ENCODE peak calls at places on chromosomes 3 and 15, in eight cellular contexts. O, N, Q, I, M, Y, Z and V are unnamed samples.
A peak's percentile ranks its signal among the peaks of the same experiment; 100 is the strongest.

GRCh38 chr3:49017646-49017977 is 768 bp downstream of the DALRD3 start:
- DNase-seq in O (no peak), N (no peak), Q (no peak), I (no peak), M (no peak), Y (no peak), Z (no peak), V (no peak)

GRCh38 chr3:38519651-38520050 is 23.5 kb downstream of the EXOG start:
- DNase-seq in O (peak; percentile 72), N (no peak), Q (no peak), I (no peak), M (no peak), Y (no peak), Z (no peak), V (no peak)

GRCh38 chr15:89649716-89650115 is 5.6 kb downstream of the KIF7 start:
- DNase-seq in O (no peak), N (no peak), Q (no peak), I (no peak), M (no peak), Y (no peak), Z (peak; percentile 59), V (no peak)

GRCh38 chr3:7309707-7310106 is 448.8 kb downstream of the GRM7 start:
- DNase-seq in O (no peak), N (no peak), Q (no peak), I (peak; percentile 22), M (peak; percentile 47), Y (no peak), Z (peak; percentile 79), V (no peak)

GRCh38 chr3:14145670-14146380 is 21.0 kb downstream of the TMEM43 start:
- DNase-seq in O (no peak), N (no peak), Q (peak; percentile 49), I (no peak), M (no peak), Y (no peak), Z (no peak), V (no peak)

GRCh38 chr15:40002295-40002694 is 36.7 kb downstream of the SRP14 start:
- DNase-seq in O (no peak), N (peak; percentile 52), Q (no peak), I (no peak), M (no peak), Y (no peak), Z (no peak), V (no peak)

GRCh38 chr3:159711560-159712333 is 276.9 kb upstream of the IL12A start:
- DNase-seq in O (no peak), N (no peak), Q (no peak), I (no peak), M (peak; percentile 53), Y (no peak), Z (no peak), V (peak; percentile 56)

GRCh38 chr15:98800437-98801233 is 152.3 kb downstream of the IGF1R start:
- DNase-seq in O (no peak), N (peak; percentile 48), Q (peak; percentile 83), I (peak; percentile 24), M (peak; percentile 66), Y (no peak), Z (no peak), V (no peak)

GRCh38 chr3:160860346-160860745 is 104.3 kb downstream of the PPM1L start:
- DNase-seq in O (no peak), N (no peak), Q (no peak), I (no peak), M (no peak), Y (no peak), Z (no peak), V (no peak)

GRCh38 chr3:139506792-139507191 is 30.5 kb upstream of the RBP2 start:
- DNase-seq in O (no peak), N (no peak), Q (peak; percentile 52), I (no peak), M (no peak), Y (no peak), Z (no peak), V (no peak)

GRCh38 chr15:56537881-56538280 is 72.9 kb upstream of the MNS1 start:
- DNase-seq in O (peak; percentile 7), N (peak; percentile 39), Q (no peak), I (no peak), M (no peak), Y (no peak), Z (no peak), V (peak; percentile 86)

GRCh38 chr3:52712291-52713212 is 6.6 kb downstream of the SPCS1 start:
- DNase-seq in O (no peak), N (no peak), Q (no peak), I (no peak), M (no peak), Y (peak; percentile 84), Z (no peak), V (no peak)

GRCh38 chr3:52710512-52710911 is 4.6 kb downstream of the SPCS1 start:
- DNase-seq in O (no peak), N (no peak), Q (no peak), I (no peak), M (no peak), Y (no peak), Z (no peak), V (no peak)

GRCh38 chr3:52719618-52720017 is 13.7 kb downstream of the SPCS1 start:
- DNase-seq in O (no peak), N (no peak), Q (no peak), I (no peak), M (no peak), Y (no peak), Z (no peak), V (no peak)

GRCh38 chr3:52714335-52715302 is 8.7 kb downstream of the SPCS1 start:
- DNase-seq in O (no peak), N (peak; percentile 49), Q (peak; percentile 98), I (no peak), M (no peak), Y (peak; percentile 69), Z (no peak), V (no peak)

DNA sequence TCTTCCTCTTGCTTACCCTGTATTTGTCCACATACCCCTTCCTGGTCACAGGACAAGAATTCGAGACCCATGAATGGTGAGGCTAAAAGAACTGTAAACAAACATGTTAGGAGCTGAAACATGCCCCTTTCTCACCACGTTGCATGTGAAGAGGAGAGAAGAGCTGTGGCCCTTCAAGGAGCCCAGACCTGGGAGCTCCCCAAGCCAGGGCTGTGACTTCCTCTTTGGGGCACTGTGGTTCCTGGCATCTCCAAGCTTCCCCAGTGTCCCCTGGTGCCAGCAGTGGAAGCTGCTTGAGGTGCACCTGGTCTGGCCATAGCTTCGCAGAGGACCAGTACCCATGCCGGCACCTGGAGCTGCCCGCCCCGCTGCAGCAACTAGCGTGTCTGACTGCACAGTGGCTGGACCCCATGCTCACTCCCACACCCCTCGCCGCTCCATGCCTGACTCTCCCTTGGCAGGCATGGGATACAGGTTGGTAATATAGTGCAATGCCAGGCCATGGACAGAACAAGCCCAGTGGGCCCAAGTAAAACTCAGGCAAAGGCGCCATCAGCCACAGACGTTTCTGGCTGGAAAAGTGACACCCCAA is 9.9 kb downstream of the SPCS1 start:
- DNase-seq in O (no peak), N (no peak), Q (no peak), I (no peak), M (no peak), Y (no peak), Z (no peak), V (no peak)
- H3K27ac ChIP-seq in O (no peak overlapping the region), N (no peak overlapping the region), Q (no peak overlapping the region), I (no peak overlapping the region), M (no peak overlapping the region), Y (no peak overlapping the region), Z (no peak overlapping the region), V (no peak overlapping the region)

GRCh38 chr15:52252781-52253180 is 42.8 kb downstream of the MYO5C start:
- DNase-seq in O (no peak), N (no peak), Q (no peak), I (no peak), M (no peak), Y (no peak), Z (no peak), V (no peak)
- H3K4me1 ChIP-seq in O (peaks cover 10% of the 10 kb centered on the region), N (peaks cover 15% of the 10 kb centered on the region), Q (no peaks in the 10 kb centered on the region), I (peaks cover 15% of the 10 kb centered on the region), M (no peaks in the 10 kb centered on the region), Y (no peaks in the 10 kb centered on the region), Z (peaks cover 13% of the 10 kb centered on the region), V (no peaks in the 10 kb centered on the region)

DNA sequence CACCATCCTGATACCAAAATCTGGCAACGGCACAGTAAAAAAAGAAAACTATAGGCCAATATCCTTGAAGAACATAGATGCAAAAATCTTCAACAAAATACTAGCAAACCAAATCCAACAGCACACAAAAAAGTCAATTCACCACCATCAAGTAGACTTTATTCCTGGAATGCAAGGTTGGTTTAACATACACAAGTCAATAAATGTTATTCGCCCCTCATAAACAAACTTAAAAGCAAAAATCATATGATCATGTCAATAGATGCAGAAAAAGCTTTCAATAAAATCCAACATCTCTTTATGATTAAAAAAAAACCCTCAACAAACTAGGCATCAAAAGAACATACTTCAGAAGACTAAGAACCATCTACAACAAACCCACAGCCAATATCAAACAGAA is 252.9 kb downstream of the UACA start:
- DNase-seq in O (no peak), N (no peak), Q (no peak), I (no peak), M (no peak), Y (no peak), Z (no peak), V (no peak)
- H3K27ac ChIP-seq in O (no peak overlapping the region), N (no peak overlapping the region), Q (no peak overlapping the region), I (no peak overlapping the region), M (no peak overlapping the region), Y (no peak overlapping the region), Z (no peak overlapping the region), V (no peak overlapping the region)

GRCh38 chr3:193813506-193813850 is 220.5 kb downstream of the OPA1 start:
- DNase-seq in O (no peak), N (no peak), Q (peak; percentile 54), I (no peak), M (no peak), Y (no peak), Z (no peak), V (no peak)

GRCh38 chr3:193812078-193812725 is 219.2 kb downstream of the OPA1 start:
- DNase-seq in O (no peak), N (no peak), Q (peak; percentile 72), I (no peak), M (no peak), Y (no peak), Z (no peak), V (no peak)

GRCh38 chr3:193814166-193814565 is 221.2 kb downstream of the OPA1 start:
- DNase-seq in O (no peak), N (no peak), Q (no peak), I (no peak), M (no peak), Y (no peak), Z (no peak), V (no peak)

GRCh38 chr3:193815246-193816027 is 222.4 kb downstream of the OPA1 start:
- DNase-seq in O (no peak), N (no peak), Q (no peak), I (no peak), M (no peak), Y (no peak), Z (no peak), V (no peak)

DNA sequence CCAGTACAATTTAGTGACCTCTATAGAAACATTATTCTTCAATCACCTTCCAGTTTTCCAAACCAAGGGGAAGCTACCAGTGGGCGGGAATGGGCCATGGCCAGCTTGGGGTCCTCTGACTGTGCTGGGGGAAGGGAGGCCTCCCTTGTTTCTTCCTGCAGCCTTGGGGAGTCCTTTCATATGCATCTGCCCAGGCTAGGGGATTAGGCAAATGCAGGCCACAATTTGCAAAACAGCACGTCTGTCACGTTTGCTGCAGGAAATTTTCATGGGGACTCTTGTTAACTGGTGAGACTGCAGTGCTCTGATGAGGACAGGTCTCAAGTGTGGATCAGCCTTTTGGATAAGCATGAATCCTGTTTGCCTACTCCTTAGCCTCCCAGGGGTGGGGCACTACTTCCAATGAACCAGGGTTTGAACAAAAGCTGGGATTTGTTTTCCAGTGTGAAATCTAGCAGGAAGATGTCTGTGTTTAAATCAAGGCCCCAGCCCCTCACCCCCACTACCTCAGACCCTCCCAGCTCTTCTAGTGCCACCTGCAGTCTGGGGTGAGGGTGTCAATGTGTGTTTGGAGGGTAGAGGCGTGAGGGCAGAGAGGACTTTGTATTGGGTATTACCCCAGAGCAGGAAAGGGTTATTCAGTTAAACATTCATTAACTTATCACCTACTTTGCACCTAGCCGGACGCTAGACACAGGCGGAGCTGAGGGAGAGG is 219.9 kb downstream of the OPA1 start:
- DNase-seq in O (no peak), N (no peak), Q (peak; percentile 91), I (no peak), M (no peak), Y (no peak), Z (no peak), V (no peak)
- H3K4me1 ChIP-seq in O (no peaks in the 10 kb centered on the region), N (peaks cover 16% of the 10 kb centered on the region), Q (peaks cover 51% of the 10 kb centered on the region), I (peaks cover 13% of the 10 kb centered on the region), M (no peaks in the 10 kb centered on the region), Y (no peaks in the 10 kb centered on the region), Z (peaks cover 8% of the 10 kb centered on the region), V (no peaks in the 10 kb centered on the region)